ENCODE peak calls at places on chromosomes 3 and 15, in four cellular contexts. T is osteoblast, L is cardiac muscle cell, B is uterus. D is an unnamed sample. For H3K4me1, the result is how much of the 10 kb centered on the place peaks cover.

GRCh38 chr3:18425641-18426403 is 683 bp upstream of the SATB1 start:
- DNase-seq in T (no peak), L (peak), B (no peak), D (peak)

GRCh38 chr3:181729071-181729915 is 17.6 kb downstream of the SOX2 start:
- DNase-seq in T (no peak), L (no peak), B (no peak), D (no peak)

GRCh38 chr15:48109856-48110531 is 10.8 kb upstream of the SLC24A5 start:
- DNase-seq in T (no peak), L (no peak), B (no peak), D (no peak)

GRCh38 chr15:88647362-88648105 is 8.7 kb downstream of the ISG20 start:
- DNase-seq in T (no peak), L (no peak), B (no peak), D (no peak)

GRCh38 chr3:52356126-52356525 is 40.0 kb downstream of the DNAH1 start:
- DNase-seq in T (peak), L (no peak), B (no peak), D (no peak)

GRCh38 chr3:30699927-30700326 is 93.5 kb downstream of the TGFBR2 start:
- DNase-seq in T (no peak), L (no peak), B (no peak), D (no peak)

GRCh38 chr3:126267169-126267975 is 87.0 kb upstream of the ALDH1L1 start:
- DNase-seq in T (peak), L (peak), B (peak), D (no peak)

GRCh38 chr3:37862219-37862711 is 585 bp downstream of the CTDSPL start:
- DNase-seq in T (peak), L (peak), B (peak), D (no peak)

GRCh38 chr3:172646439-172647015 is 64.3 kb downstream of the NCEH1 start:
- DNase-seq in T (peak), L (peak), B (no peak), D (no peak)

GRCh38 chr3:123081718-123082369 is 15.0 kb downstream of the PDIA5 start:
- DNase-seq in T (no peak), L (peak), B (no peak), D (no peak)

GRCh38 chr3:50652709-50653108 is 22.0 kb upstream of the DOCK3 start:
- DNase-seq in T (no peak), L (no peak), B (no peak), D (peak)

GRCh38 chr3:133408366-133408765 is 8.5 kb downstream of the BFSP2 start:
- DNase-seq in T (no peak), L (no peak), B (no peak), D (no peak)

GRCh38 chr15:91929509-91929908 is 76.0 kb downstream of the SLCO3A1 start:
- DNase-seq in T (no peak), L (peak), B (peak), D (no peak)

GRCh38 chr3:27943106-27943505 is 221.0 kb upstream of the EOMES start:
- DNase-seq in T (no peak), L (peak), B (no peak), D (no peak)

GRCh38 chr15:76987896-76988860 is 6.7 kb upstream of the PSTPIP1 start:
- DNase-seq in T (no peak), L (no peak), B (no peak), D (no peak)

GRCh38 chr3:62670351-62670750 is 204.9 kb downstream of the CADPS start:
- DNase-seq in T (no peak), L (peak), B (no peak), D (no peak)

GRCh38 chr15:93047621-93048425 is 41.2 kb downstream of the RGMA start:
- DNase-seq in T (peak), L (no peak), B (no peak), D (peak)

GRCh38 chr3:142117052-142117451 is 32.3 kb downstream of the TFDP2 start:
- DNase-seq in T (no peak), L (peak), B (no peak), D (no peak)

GRCh38 chr3:126356373-126357298 is 572 bp downstream of the KLF15 start:
- DNase-seq in T (peak), L (peak), B (peak), D (no peak)

GRCh38 chr3:8212794-8213193 is 288.8 kb upstream of the LMCD1 start:
- DNase-seq in T (no peak), L (no peak), B (no peak), D (no peak)

GRCh38 chr3:12286927-12287726 is 1.7 kb upstream of the PPARG start:
- DNase-seq in T (peak), L (peak), B (peak), D (no peak)

GRCh38 chr3:112376996-112377395 is 44.0 kb downstream of the CD200 start:
- DNase-seq in T (no peak), L (peak), B (no peak), D (no peak)

GRCh38 chr3:156655819-156656566 is 18.4 kb upstream of the TIPARP start:
- DNase-seq in T (no peak), L (no peak), B (no peak), D (no peak)

GRCh38 chr3:45362768-45363167 is 25.6 kb upstream of the LARS2 start:
- DNase-seq in T (no peak), L (peak), B (no peak), D (no peak)

GRCh38 chr15:45105586-45105985 is 8.4 kb downstream of the DUOX2 start:
- DNase-seq in T (peak), L (no peak), B (no peak), D (no peak)

GRCh38 chr15:51460796-51461195 is 119.3 kb downstream of the GLDN start:
- DNase-seq in T (no peak), L (no peak), B (no peak), D (no peak)

GRCh38 chr3:187741403-187742350 is 3.6 kb downstream of the BCL6 start:
- DNase-seq in T (peak), L (peak), B (peak), D (peak)

GRCh38 chr3:110814170-110815007 is 257.2 kb upstream of the NECTIN3 start:
- DNase-seq in T (peak), L (peak), B (no peak), D (no peak)

GRCh38 chr3:175728566-175728965 is 869.4 kb downstream of the NAALADL2 start:
- DNase-seq in T (no peak), L (no peak), B (no peak), D (no peak)

GRCh38 chr3:165753560-165753959 is 83.7 kb downstream of the BCHE start:
- DNase-seq in T (no peak), L (peak), B (no peak), D (no peak)

GRCh38 chr15:47514251-47514652 is 203.1 kb upstream of the SEMA6D start:
- DNase-seq in T (peak), L (peak), B (no peak), D (no peak)

GRCh38 chr3:187989458-187990153 is 164.4 kb upstream of the LPP start:
- DNase-seq in T (no peak), L (no peak), B (no peak), D (no peak)

GRCh38 chr3:36124118-36124796 is 256.0 kb upstream of the STAC start:
- DNase-seq in T (no peak), L (peak), B (no peak), D (no peak)

GRCh38 chr3:187737401-187738088 is 7.7 kb downstream of the BCL6 start:
- DNase-seq in T (peak), L (peak), B (peak), D (no peak)

GRCh38 chr15:74869372-74869725 is 3.8 kb downstream of the SCAMP2 start:
- DNase-seq in T (no peak), L (no peak), B (no peak), D (no peak)
- H3K4me1 ChIP-seq in T (under half), L (under half), B (under half), D (half or more)

GRCh38 chr3:100561459-100562158 is 47.8 kb upstream of the ADGRG7 start:
- DNase-seq in T (peak), L (peak), B (peak), D (no peak)
- H3K4me3 ChIP-seq in T (peak), L (no peak), B (no peak), D (no peak)

GRCh38 chr3:125057186-125057850 is 1.5 kb upstream of the HEG1 start:
- DNase-seq in T (peak), L (peak), B (peak), D (no peak)
- H3K4me1 ChIP-seq in T (half or more), L (under half), B (under half), D (under half)

GRCh38 chr15:72238586-72238985 is 7.6 kb upstream of the PKM start:
- DNase-seq in T (no peak), L (no peak), B (no peak), D (no peak)

GRCh38 chr15:72237286-72238224 is 6.6 kb upstream of the PKM start:
- DNase-seq in T (peak), L (peak), B (peak), D (peak)

GRCh38 chr15:72233759-72234158 is 2.8 kb upstream of the PKM start:
- DNase-seq in T (no peak), L (no peak), B (no peak), D (no peak)

GRCh38 chr15:72235298-72235697 is 4.3 kb upstream of the PKM start:
- DNase-seq in T (no peak), L (no peak), B (no peak), D (no peak)

DNA sequence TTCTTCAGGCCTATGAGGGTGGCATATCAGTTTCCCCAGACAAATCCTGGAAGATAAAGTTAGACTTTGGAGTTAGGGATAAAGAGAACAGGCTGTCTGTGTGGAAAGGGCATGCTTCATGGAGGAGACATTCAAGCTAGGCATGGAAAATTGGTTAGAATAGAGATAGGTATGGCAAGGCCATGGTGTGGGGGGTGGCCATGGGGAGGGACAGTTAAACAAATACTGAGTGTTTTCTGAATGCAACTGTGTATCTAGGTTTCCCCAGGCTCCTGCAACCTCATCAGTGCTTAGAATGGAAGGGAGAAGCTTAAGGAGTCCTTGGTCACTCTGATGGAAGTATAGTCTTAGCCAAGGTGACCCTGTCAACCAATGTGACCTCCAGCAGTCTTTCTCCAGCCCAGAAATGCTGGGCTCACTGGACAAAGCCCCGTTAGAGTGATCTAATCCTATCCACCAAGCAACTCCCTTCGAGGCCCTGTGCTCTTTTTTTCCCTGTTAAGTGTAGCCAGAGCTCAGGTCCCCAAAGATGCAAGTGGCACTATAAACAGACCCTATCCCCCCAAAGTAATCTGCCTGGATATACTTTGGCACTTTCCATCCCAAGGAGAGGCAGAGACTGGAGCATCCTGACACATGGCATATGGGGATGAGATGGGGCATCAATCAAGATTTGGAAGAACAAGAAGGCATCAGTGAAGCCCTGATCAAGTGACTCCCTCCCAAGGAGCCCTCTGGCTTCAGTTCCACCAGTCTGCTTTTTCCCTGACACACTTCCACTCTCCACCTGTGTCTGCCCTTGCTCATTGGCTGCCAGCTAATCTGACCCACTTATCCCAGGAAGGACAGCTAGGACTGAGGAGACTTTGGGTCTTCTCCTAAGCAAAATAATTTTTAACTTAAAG is 5.6 kb upstream of the PKM start:
- DNase-seq in T (peak), L (no peak), B (no peak), D (no peak)
- H3K4me3 ChIP-seq in T (peak), L (no peak), B (no peak), D (no peak)

DNA sequence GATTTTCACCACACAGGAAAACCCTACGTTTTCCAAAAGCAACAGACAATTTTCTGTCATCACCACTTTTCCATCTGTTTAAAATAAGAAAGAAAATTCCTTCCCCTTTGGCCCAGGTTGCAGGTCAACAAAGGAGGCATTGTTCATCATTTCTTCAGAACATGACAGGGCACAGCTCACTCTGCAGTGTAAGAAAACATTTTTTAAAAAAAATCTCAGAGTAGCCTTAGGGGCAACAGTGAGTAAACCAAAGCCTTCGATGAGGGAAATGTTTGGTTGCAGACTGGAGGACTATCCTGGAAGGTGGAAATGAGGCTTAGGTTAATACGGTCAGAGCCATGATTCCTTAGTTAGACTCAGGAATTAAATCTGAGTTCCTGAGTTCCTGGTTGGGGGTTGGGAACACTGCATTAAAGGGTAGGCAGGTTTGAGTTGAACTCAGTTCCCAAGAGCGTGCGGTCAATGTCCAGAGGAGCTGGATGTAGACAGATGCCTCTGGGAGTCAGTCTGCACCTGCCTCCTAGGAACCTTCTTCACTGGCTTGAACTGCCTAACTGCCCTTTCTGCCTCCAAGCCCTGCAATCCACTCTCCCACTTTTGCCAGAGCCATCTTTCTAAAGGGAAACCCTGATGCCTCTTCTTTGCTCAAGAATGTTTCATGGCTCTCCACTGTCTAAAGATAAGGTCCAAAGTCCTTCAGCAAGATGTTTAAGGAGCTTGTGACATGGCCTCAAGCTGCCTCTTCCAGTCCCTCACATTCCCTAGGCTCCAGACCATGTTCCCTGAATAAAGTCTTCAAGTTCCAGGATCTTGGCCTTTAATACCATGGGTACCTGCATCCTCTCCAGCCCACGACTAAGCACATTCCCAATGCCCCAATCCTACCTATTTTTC is 3.2 kb upstream of the HES1 start:
- DNase-seq in T (no peak), L (peak), B (no peak), D (no peak)
- H3K4me1 ChIP-seq in T (under half), L (under half), B (under half), D (under half)

DNA sequence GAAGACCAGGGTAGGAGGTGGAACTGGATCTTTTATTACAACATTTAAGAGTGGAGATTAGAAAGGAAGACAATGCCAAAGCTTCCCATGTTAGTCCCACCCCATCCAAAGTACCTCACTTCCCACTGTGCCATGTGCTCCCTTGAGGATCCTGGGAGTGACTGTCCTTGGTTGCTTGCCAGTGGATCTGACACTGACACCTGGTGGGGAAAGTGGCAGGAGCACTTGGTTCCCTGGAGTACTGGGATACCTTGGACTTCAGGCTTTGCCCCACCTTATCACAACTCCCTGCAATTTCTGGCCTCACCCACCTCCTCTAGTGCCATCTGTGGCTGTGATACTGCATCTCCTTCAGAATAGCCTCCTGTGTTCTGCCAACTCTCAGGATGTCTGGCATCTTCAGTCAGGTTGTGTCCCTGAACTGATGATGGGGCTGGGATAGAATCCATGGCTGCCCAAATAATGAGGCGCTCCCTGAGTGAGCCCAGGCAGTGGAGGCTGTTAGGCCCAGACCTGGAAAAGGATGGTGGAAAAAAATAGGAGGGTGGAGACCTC is 1.3 kb downstream of the ELL3 start:
- DNase-seq in T (peak), L (no peak), B (peak), D (no peak)
- H3K4me3 ChIP-seq in T (no peak), L (no peak), B (no peak), D (no peak)

GRCh38 chr3:117192888-117193287 is 483.3 kb downstream of the TUSC7 start:
- DNase-seq in T (no peak), L (no peak), B (no peak), D (no peak)
- H3K4me1 ChIP-seq in T (under half), L (under half), B (under half), D (under half)

DNA sequence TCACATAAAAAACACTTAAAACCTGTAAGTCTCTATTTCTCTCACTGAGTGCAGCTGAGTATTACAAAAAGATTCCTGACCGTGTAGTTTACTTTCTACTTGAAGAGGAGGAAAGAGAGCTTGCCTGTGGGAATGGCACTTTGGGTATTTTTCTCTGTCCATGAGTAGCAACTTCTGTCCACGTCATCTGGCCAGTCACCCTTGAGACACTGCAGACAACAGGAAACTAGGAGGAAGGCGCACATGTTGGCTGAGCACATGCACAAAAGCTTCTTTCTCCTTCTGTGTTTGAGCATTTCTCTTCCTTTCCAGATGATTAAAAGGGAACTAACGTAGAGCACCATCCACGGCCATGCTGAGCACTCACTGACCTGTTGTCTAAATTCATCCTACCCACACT is 19.7 kb downstream of the STARD5 start:
- DNase-seq in T (peak), L (peak), B (no peak), D (no peak)
- H3K4me3 ChIP-seq in T (no peak), L (no peak), B (no peak), D (peak)